ENCODE peak calls at places on chromosomes 12 and 14, in four cellular contexts. R is uterus; B is CD4-positive, alpha-beta T cell; I is ascending aorta. T is an unnamed sample. For H3K27me3, the result is how much of the 10 kb centered on the place peaks cover.

GRCh38 chr12:39127401-39127800 is 222.0 kb upstream of the CPNE8 start:
- DNase-seq in I (no peak), R (no peak), B (no peak), T (no peak)

GRCh38 chr12:8911606-8912268 is 2.6 kb upstream of the PHC1 start:
- DNase-seq in I (no peak), B (no peak), R (no peak), T (no peak)

GRCh38 chr12:57223191-57224165 is 6.0 kb upstream of the SHMT2 start:
- DNase-seq in R (no peak), I (no peak), B (no peak), T (no peak)

GRCh38 chr12:97556201-97556824 is 93.7 kb downstream of the RMST start:
- DNase-seq in I (no peak), B (no peak), R (no peak), T (no peak)

GRCh38 chr12:110741371-110741770 is 1.3 kb downstream of the PPP1CC start:
- DNase-seq in I (no peak), B (no peak), R (no peak), T (peak)

GRCh38 chr12:113333877-113334785 is 778 bp downstream of the SLC8B1 start:
- DNase-seq in B (no peak), R (no peak), I (no peak), T (no peak)

GRCh38 chr12:4725057-4725456 is 4.9 kb downstream of the GALNT8 start:
- DNase-seq in I (no peak), B (no peak), R (no peak), T (no peak)

GRCh38 chr12:130778776-130779175 is 60.3 kb downstream of the STX2 start:
- DNase-seq in I (no peak), B (no peak), R (no peak), T (no peak)

GRCh38 chr12:65449400-65449799 is 170.9 kb downstream of the MSRB3 start:
- DNase-seq in B (no peak), R (no peak), I (no peak), T (no peak)

GRCh38 chr12:69732088-69732487 is 6.6 kb upstream of the RAB3IP start:
- DNase-seq in B (no peak), I (no peak), R (no peak), T (no peak)

GRCh38 chr12:2363836-2364565 is 311.2 kb downstream of the CACNA1C start:
- DNase-seq in R (no peak), I (no peak), B (no peak), T (no peak)

GRCh38 chr14:52369305-52369781 is 55.2 kb downstream of the PTGER2 start:
- DNase-seq in R (no peak), B (no peak), I (no peak), T (no peak)

GRCh38 chr12:75883241-75883640 is 148.3 kb downstream of the PHLDA1 start:
- DNase-seq in I (no peak), R (no peak), B (no peak), T (no peak)

GRCh38 chr12:121279507-121279915 is 17.0 kb downstream of the CAMKK2 start:
- DNase-seq in I (no peak), R (peak), B (no peak), T (no peak)

GRCh38 chr12:50103767-50104321 is at the start of gene GPD1:
- DNase-seq in R (peak), I (no peak), B (no peak), T (no peak)

GRCh38 chr14:64746298-64747250 is 42.4 kb downstream of the PLEKHG3 start:
- DNase-seq in R (no peak), I (no peak), B (no peak), T (no peak)

GRCh38 chr14:53951661-53952265 is 4.9 kb downstream of the BMP4 start:
- DNase-seq in R (no peak), B (no peak), I (no peak), T (no peak)

GRCh38 chr12:58026892-58027891 is 85.8 kb downstream of the ATP23 start:
- DNase-seq in B (no peak), R (no peak), I (no peak), T (no peak)

GRCh38 chr12:116450406-116450910 is 108.7 kb upstream of the MAP1LC3B2 start:
- DNase-seq in R (no peak), I (no peak), B (no peak), T (no peak)

GRCh38 chr12:32819424-32819823 is 63.7 kb upstream of the YARS2 start:
- DNase-seq in I (no peak), R (no peak), B (no peak), T (no peak)

GRCh38 chr14:64464695-64465094 is 604 bp upstream of the AKAP5 start:
- DNase-seq in I (no peak), B (no peak), R (no peak), T (no peak)

GRCh38 chr12:49487605-49488004 is 51.2 kb upstream of the KCNH3 start:
- DNase-seq in I (no peak), B (no peak), R (no peak), T (no peak)

GRCh38 chr12:6229823-6230222 is 29.6 kb downstream of the CD9 start:
- DNase-seq in R (peak), I (peak), B (no peak), T (peak)

GRCh38 chr12:124232654-124232987 is 62.3 kb upstream of the RFLNA start:
- DNase-seq in B (no peak), I (no peak), R (no peak), T (no peak)

GRCh38 chr12:105888696-105889095 is 250.1 kb downstream of the NUAK1 start:
- DNase-seq in I (no peak), R (no peak), B (no peak), T (no peak)

GRCh38 chr12:117854339-117855012 is 114.3 kb downstream of the KSR2 start:
- DNase-seq in R (no peak), I (no peak), B (peak), T (no peak)

DNA sequence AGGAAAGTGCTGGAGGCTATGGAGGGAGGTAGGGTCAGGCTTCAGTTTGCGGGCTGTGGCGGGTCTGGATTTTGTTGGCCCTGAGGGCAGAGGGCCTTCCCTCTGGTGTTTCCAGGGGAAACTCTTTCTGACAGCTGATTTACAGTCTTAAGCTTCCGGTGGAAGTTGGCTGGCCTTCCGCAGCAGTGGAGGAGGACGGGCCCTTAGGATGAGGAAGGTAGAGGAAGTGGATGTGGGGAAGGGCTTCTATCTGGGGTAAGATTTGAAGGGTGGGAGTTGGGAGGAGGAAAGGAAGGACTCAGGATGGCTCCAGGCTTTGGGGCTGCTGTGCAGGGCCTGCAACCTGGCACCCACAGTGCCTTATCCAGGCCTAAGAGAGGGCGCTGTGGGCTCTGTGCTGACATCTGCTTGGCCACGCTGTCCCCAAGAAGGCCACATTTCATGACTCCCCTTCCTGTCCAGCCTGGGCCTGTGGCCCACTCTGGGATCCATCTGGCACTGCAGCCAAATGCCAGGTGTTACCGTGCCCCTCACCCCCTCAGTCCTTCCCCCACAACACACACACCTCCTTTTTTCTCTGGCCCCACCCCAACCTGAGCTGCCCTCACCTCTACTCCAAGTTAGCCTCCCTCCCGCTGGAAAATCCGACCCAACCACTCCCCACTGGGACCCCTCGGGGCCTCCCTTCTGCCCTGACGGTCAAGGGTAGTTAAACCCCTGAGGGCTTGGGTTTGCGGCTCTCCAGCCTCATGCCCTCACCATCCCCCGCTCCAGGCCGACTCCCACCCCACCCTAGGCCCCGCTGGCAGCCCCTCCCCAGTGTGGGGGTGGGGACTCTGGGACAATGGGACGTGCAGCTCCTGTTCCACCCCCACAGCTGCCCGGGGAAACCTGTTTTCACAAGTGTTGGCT is 7.7 kb upstream of the PPP1R13B start:
- DNase-seq in R (peak), I (no peak), B (no peak), T (no peak)
- TF ChIP-seq CTCF in R (no peak), I (no peak), B (no peak), T (no peak)

GRCh38 chr12:1314523-1314922 is 279.9 kb downstream of the FBXL14 start:
- DNase-seq in B (no peak), R (no peak), I (no peak), T (no peak)

GRCh38 chr12:1320021-1320420 is 274.4 kb downstream of the FBXL14 start:
- DNase-seq in R (no peak), B (no peak), I (no peak), T (no peak)

GRCh38 chr12:1319215-1319614 is 275.2 kb downstream of the FBXL14 start:
- DNase-seq in R (no peak), I (no peak), B (no peak), T (no peak)

GRCh38 chr12:1313906-1314305 is 280.5 kb downstream of the FBXL14 start:
- DNase-seq in I (no peak), R (no peak), B (no peak), T (no peak)

GRCh38 chr12:1318327-1319031 is 275.9 kb downstream of the FBXL14 start:
- DNase-seq in R (no peak), I (no peak), B (no peak), T (no peak)
- H3K27ac ChIP-seq in R (peak), I (no peak), B (no peak), T (peak)

DNA sequence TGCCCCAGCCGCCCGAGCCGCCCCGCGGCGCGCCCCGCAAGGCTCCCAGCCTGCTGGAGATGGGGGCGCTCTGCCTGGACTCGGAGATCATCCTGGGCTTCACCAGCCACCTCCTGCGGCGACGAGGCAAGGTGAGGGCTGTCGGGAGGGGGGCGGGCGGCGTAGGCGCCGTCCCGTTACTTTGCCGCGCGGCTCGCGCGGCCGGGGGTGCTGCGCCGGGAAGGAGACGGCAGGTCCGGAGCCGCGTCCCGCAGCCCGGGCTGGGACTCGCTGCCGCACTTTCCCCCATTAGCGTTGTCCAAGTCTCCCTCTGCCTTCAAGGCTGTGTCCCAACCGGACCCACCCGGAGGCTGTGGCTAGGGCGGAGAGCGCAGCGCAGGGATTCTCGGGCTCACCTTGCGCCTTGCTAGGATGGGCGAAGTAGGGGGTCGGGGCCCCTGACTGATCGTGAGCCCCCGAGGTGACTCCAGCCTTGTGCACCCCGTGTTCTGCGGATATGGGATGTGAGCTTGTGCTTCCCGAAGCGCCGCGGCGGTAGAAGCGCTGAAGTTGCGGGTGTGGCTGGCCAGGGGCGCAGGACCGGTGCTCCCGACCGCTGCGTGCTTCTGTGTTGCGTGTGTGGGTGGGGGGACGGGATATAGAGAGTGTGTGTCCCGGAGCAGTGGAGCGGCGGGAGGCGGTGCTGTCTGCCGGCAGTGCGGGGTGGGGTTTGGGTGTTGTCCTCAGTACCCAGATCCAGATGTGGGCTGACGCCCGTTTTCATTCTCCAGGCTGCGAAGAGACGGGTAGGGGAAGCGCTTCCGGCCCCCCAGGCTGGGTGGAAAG is 1.7 kb upstream of the KIF26A start:
- DNase-seq in I (no peak), B (no peak), R (no peak), T (no peak)
- H3K27me3 ChIP-seq in I (under half), B (half or more), R (under half), T (under half)

DNA sequence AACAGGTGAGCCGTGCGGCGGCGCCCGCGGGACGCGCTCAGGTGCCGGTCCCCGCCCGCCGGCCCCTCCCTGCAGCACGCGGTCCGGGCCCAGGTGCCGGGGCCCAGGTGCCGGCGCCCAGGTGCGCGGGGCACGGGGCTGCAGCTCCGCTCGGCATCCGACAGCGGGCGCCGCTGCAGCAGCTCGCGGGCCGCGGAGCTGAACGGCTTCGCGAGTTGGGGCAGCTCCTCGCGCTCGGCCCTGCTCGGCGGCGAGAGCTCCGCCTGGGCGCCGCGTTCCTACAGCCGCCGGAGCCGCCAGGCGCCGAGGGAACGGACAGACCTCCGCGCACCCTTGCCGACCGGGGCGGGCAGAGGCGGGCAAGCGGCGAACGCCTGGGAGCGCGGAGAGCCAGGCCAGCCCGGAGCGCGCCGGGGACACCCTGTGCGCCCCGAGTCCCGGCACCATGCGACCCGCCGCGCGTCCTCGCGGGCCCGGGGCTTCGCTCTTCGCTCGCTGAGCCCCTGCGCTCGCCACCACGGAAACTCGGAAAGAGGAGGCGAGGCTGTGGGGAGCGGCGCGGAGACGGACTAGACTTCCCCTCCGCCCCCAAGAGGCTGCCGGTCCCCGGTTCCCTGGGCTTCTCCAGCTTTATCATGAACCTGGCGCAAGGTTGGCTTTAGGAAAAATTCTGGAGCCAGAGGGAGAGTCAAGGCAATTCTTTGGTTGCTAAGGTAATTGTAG is at the start of gene RGS6:
- DNase-seq in R (no peak), I (no peak), B (no peak), T (no peak)
- TF ChIP-seq CTCF in R (no peak), I (no peak), B (no peak), T (peak)

T was measured in right atrium auricular region.